ENCODE peak calls at places on chromosomes 12 and 14, in six cellular contexts. One of them, this sample, is unnamed.

GRCh38 chr14:100778951-100779690 is 46.8 kb upstream of the MEG3 start:
- DNase-seq in A172: no peak
- DNase-seq in DMS79 treated with DMSO at 0.1 percent for 48 hours: no peak
- DNase-seq in germinal center: no peak
- DNase-seq in activated naive CD4-positive, alpha-beta T cell treated with anti-CD3 and anti-CD28 coated beads, Interleukin-2, amount 10 ng/mL, durations not matched to agents 7 days and 5 days: no peak
- DNase-seq in substantia nigra: no peak
- DNase-seq in this sample: no peak

GRCh38 chr14:104117341-104118005 is 20.9 kb upstream of the KIF26A start:
- DNase-seq in A172: no peak
- DNase-seq in DMS79 treated with DMSO at 0.1 percent for 48 hours: peak; percentile 37
- DNase-seq in germinal center: no peak
- DNase-seq in activated naive CD4-positive, alpha-beta T cell treated with anti-CD3 and anti-CD28 coated beads, Interleukin-2, amount 10 ng/mL, durations not matched to agents 7 days and 5 days: peak; percentile 11
- DNase-seq in substantia nigra: no peak
- DNase-seq in this sample: no peak

GRCh38 chr12:115570271-115570777 is 707.2 kb downstream of the MED13L start:
- DNase-seq in A172: no peak
- DNase-seq in DMS79 treated with DMSO at 0.1 percent for 48 hours: no peak
- DNase-seq in germinal center: no peak
- DNase-seq in activated naive CD4-positive, alpha-beta T cell treated with anti-CD3 and anti-CD28 coated beads, Interleukin-2, amount 10 ng/mL, durations not matched to agents 7 days and 5 days: no peak
- DNase-seq in substantia nigra: no peak
- DNase-seq in this sample: no peak

GRCh38 chr12:124565071-124565491 is 2.3 kb downstream of the NCOR2 start:
- DNase-seq in A172: no peak
- DNase-seq in DMS79 treated with DMSO at 0.1 percent for 48 hours: no peak
- DNase-seq in germinal center: peak; percentile 43
- DNase-seq in activated naive CD4-positive, alpha-beta T cell treated with anti-CD3 and anti-CD28 coated beads, Interleukin-2, amount 10 ng/mL, durations not matched to agents 7 days and 5 days: no peak
- DNase-seq in substantia nigra: no peak
- DNase-seq in this sample: no peak

GRCh38 chr12:76945867-76946266 is 67.0 kb upstream of the CSRP2 start:
- DNase-seq in A172: peak; percentile 31
- DNase-seq in DMS79 treated with DMSO at 0.1 percent for 48 hours: no peak
- DNase-seq in germinal center: no peak
- DNase-seq in activated naive CD4-positive, alpha-beta T cell treated with anti-CD3 and anti-CD28 coated beads, Interleukin-2, amount 10 ng/mL, durations not matched to agents 7 days and 5 days: no peak
- DNase-seq in substantia nigra: no peak
- DNase-seq in this sample: no peak

GRCh38 chr12:121537814-121538698 is 42.8 kb downstream of the KDM2B start:
- DNase-seq in A172: no peak
- DNase-seq in DMS79 treated with DMSO at 0.1 percent for 48 hours: peak; percentile 28
- DNase-seq in germinal center: peak; percentile 64
- DNase-seq in activated naive CD4-positive, alpha-beta T cell treated with anti-CD3 and anti-CD28 coated beads, Interleukin-2, amount 10 ng/mL, durations not matched to agents 7 days and 5 days: peak; percentile 43
- DNase-seq in substantia nigra: no peak
- DNase-seq in this sample: no peak

GRCh38 chr12:67534046-67534445 is 114.5 kb upstream of the DYRK2 start:
- DNase-seq in A172: no peak
- DNase-seq in DMS79 treated with DMSO at 0.1 percent for 48 hours: no peak
- DNase-seq in germinal center: no peak
- DNase-seq in activated naive CD4-positive, alpha-beta T cell treated with anti-CD3 and anti-CD28 coated beads, Interleukin-2, amount 10 ng/mL, durations not matched to agents 7 days and 5 days: no peak
- DNase-seq in substantia nigra: no peak
- DNase-seq in this sample: no peak

GRCh38 chr12:129911437-129912049 is 7.7 kb upstream of the TMEM132D start:
- DNase-seq in A172: peak; percentile 0
- DNase-seq in DMS79 treated with DMSO at 0.1 percent for 48 hours: peak; percentile 80
- DNase-seq in germinal center: peak; percentile 29
- DNase-seq in activated naive CD4-positive, alpha-beta T cell treated with anti-CD3 and anti-CD28 coated beads, Interleukin-2, amount 10 ng/mL, durations not matched to agents 7 days and 5 days: peak; percentile 37
- DNase-seq in substantia nigra: peak; percentile 35
- DNase-seq in this sample: peak; percentile 51

GRCh38 chr14:68548194-68549056 is 244.4 kb downstream of the ZFP36L1 start:
- DNase-seq in A172: peak; percentile 90
- DNase-seq in DMS79 treated with DMSO at 0.1 percent for 48 hours: no peak
- DNase-seq in germinal center: no peak
- DNase-seq in activated naive CD4-positive, alpha-beta T cell treated with anti-CD3 and anti-CD28 coated beads, Interleukin-2, amount 10 ng/mL, durations not matched to agents 7 days and 5 days: no peak
- DNase-seq in substantia nigra: no peak
- DNase-seq in this sample: peak; percentile 95

GRCh38 chr14:89252887-89253532 is 164.0 kb downstream of the FOXN3 start:
- DNase-seq in A172: no peak
- DNase-seq in DMS79 treated with DMSO at 0.1 percent for 48 hours: peak; percentile 22
- DNase-seq in germinal center: no peak
- DNase-seq in activated naive CD4-positive, alpha-beta T cell treated with anti-CD3 and anti-CD28 coated beads, Interleukin-2, amount 10 ng/mL, durations not matched to agents 7 days and 5 days: no peak
- DNase-seq in substantia nigra: no peak
- DNase-seq in this sample: peak; percentile 94

GRCh38 chr14:23316300-23316699 is 5.0 kb upstream of the PABPN1 start:
- DNase-seq in A172: no peak
- DNase-seq in DMS79 treated with DMSO at 0.1 percent for 48 hours: no peak
- DNase-seq in germinal center: no peak
- DNase-seq in activated naive CD4-positive, alpha-beta T cell treated with anti-CD3 and anti-CD28 coated beads, Interleukin-2, amount 10 ng/mL, durations not matched to agents 7 days and 5 days: no peak
- DNase-seq in substantia nigra: no peak
- DNase-seq in this sample: no peak

GRCh38 chr14:81198651-81199050 is 22.1 kb downstream of the GTF2A1 start:
- DNase-seq in A172: no peak
- DNase-seq in DMS79 treated with DMSO at 0.1 percent for 48 hours: no peak
- DNase-seq in germinal center: no peak
- DNase-seq in activated naive CD4-positive, alpha-beta T cell treated with anti-CD3 and anti-CD28 coated beads, Interleukin-2, amount 10 ng/mL, durations not matched to agents 7 days and 5 days: no peak
- DNase-seq in substantia nigra: no peak
- DNase-seq in this sample: no peak

GRCh38 chr12:3487027-3487426 is 4.0 kb upstream of the PRMT8 start:
- DNase-seq in A172: no peak
- DNase-seq in DMS79 treated with DMSO at 0.1 percent for 48 hours: no peak
- DNase-seq in germinal center: no peak
- DNase-seq in activated naive CD4-positive, alpha-beta T cell treated with anti-CD3 and anti-CD28 coated beads, Interleukin-2, amount 10 ng/mL, durations not matched to agents 7 days and 5 days: no peak
- DNase-seq in substantia nigra: no peak
- DNase-seq in this sample: no peak

GRCh38 chr14:98437113-98437512 is 834.9 kb downstream of the BCL11B start:
- DNase-seq in A172: no peak
- DNase-seq in DMS79 treated with DMSO at 0.1 percent for 48 hours: no peak
- DNase-seq in germinal center: no peak
- DNase-seq in activated naive CD4-positive, alpha-beta T cell treated with anti-CD3 and anti-CD28 coated beads, Interleukin-2, amount 10 ng/mL, durations not matched to agents 7 days and 5 days: no peak
- DNase-seq in substantia nigra: no peak
- DNase-seq in this sample: no peak

GRCh38 chr14:29743566-29743965 is 184.1 kb downstream of the PRKD1 start:
- DNase-seq in A172: no peak
- DNase-seq in DMS79 treated with DMSO at 0.1 percent for 48 hours: no peak
- DNase-seq in germinal center: no peak
- DNase-seq in activated naive CD4-positive, alpha-beta T cell treated with anti-CD3 and anti-CD28 coated beads, Interleukin-2, amount 10 ng/mL, durations not matched to agents 7 days and 5 days: no peak
- DNase-seq in substantia nigra: no peak
- DNase-seq in this sample: no peak

GRCh38 chr14:99560946-99561683 is 42.9 kb downstream of the CCDC85C start:
- DNase-seq in A172: peak; percentile 80
- DNase-seq in DMS79 treated with DMSO at 0.1 percent for 48 hours: peak; percentile 64
- DNase-seq in germinal center: no peak
- DNase-seq in activated naive CD4-positive, alpha-beta T cell treated with anti-CD3 and anti-CD28 coated beads, Interleukin-2, amount 10 ng/mL, durations not matched to agents 7 days and 5 days: no peak
- DNase-seq in substantia nigra: no peak
- DNase-seq in this sample: no peak